ENCODE peak calls at places on chromosome 16, in six cellular contexts. J, M, Y, K, C and H are unnamed samples. For H3K9me3, the result is how much of the 10 kb centered on the place peaks cover.

GRCh38 chr16:66489385-66489784 is 60.5 kb downstream of the TK2 start:
- DNase-seq in J (no peak), M (no peak), Y (peak), K (no peak), C (no peak), H (no peak)

GRCh38 chr16:29849505-29849904 is 13.5 kb downstream of the CDIPT start:
- DNase-seq in J (no peak), M (no peak), Y (no peak), K (no peak), C (no peak), H (no peak)

GRCh38 chr16:8686031-8686621 is 11.7 kb downstream of the ABAT start:
- DNase-seq in J (no peak), M (peak), Y (no peak), K (peak), C (no peak), H (no peak)

GRCh38 chr16:89096768-89097527 is 3.3 kb downstream of the ACSF3 start:
- DNase-seq in J (no peak), M (no peak), Y (no peak), K (no peak), C (no peak), H (no peak)

GRCh38 chr16:29023279-29024278 is 38.7 kb downstream of the LAT start:
- DNase-seq in J (peak), M (peak), Y (no peak), K (no peak), C (no peak), H (no peak)

GRCh38 chr16:53484542-53484941 is 18.5 kb downstream of the AKTIP start:
- DNase-seq in J (no peak), M (no peak), Y (no peak), K (no peak), C (no peak), H (no peak)

GRCh38 chr16:89185062-89185751 is 13.7 kb downstream of the CDH15 start:
- DNase-seq in J (peak), M (no peak), Y (no peak), K (peak), C (no peak), H (no peak)

GRCh38 chr16:66618588-66618987 is 14.1 kb downstream of the CMTM3 start:
- DNase-seq in J (peak), M (peak), Y (peak), K (no peak), C (no peak), H (no peak)

GRCh38 chr16:85327731-85328664 is 215.7 kb upstream of the CIBAR2 start:
- DNase-seq in J (no peak), M (no peak), Y (no peak), K (no peak), C (peak), H (peak)

GRCh38 chr16:54443839-54444238 is 157.3 kb upstream of the IRX3 start:
- DNase-seq in J (no peak), M (no peak), Y (no peak), K (no peak), C (no peak), H (no peak)

GRCh38 chr16:82062645-82063058 is 27.6 kb downstream of the HSD17B2 start:
- DNase-seq in J (peak), M (no peak), Y (no peak), K (no peak), C (no peak), H (no peak)

GRCh38 chr16:63938661-63939060 is 1183.2 kb downstream of the CDH11 start:
- DNase-seq in J (no peak), M (no peak), Y (no peak), K (no peak), C (no peak), H (no peak)

GRCh38 chr16:19167710-19168172 is 299 bp upstream of the SYT17 start:
- DNase-seq in J (peak), M (peak), Y (peak), K (peak), C (peak), H (peak)

GRCh38 chr16:53082509-53082908 is 27.7 kb downstream of the CHD9 start:
- DNase-seq in J (no peak), M (no peak), Y (no peak), K (no peak), C (no peak), H (no peak)

GRCh38 chr16:81466351-81466960 is 21.8 kb downstream of the CMIP start:
- DNase-seq in J (peak), M (no peak), Y (no peak), K (no peak), C (no peak), H (no peak)

GRCh38 chr16:26951950-26952349 is 114.8 kb upstream of the C16orf82 start:
- DNase-seq in J (peak), M (no peak), Y (no peak), K (no peak), C (no peak), H (no peak)

GRCh38 chr16:25198021-25198420 is 18.7 kb upstream of the AQP8 start:
- DNase-seq in J (peak), M (peak), Y (no peak), K (no peak), C (no peak), H (no peak)

GRCh38 chr16:49857423-49858181 is 1.7 kb upstream of the ZNF423 start:
- DNase-seq in J (peak), M (peak), Y (peak), K (peak), C (peak), H (no peak)

GRCh38 chr16:73053379-73054130 is 5.6 kb upstream of the ZFHX3 start:
- DNase-seq in J (no peak), M (peak), Y (peak), K (no peak), C (no peak), H (no peak)

GRCh38 chr16:69131167-69131748 is 1.1 kb downstream of the CHTF8 start:
- DNase-seq in J (peak), M (no peak), Y (no peak), K (no peak), C (no peak), H (no peak)

GRCh38 chr16:49462989-49463371 is 89.4 kb downstream of the C16orf78 start:
- DNase-seq in J (no peak), M (no peak), Y (peak), K (no peak), C (no peak), H (no peak)

GRCh38 chr16:25788637-25789036 is 96.9 kb downstream of the HS3ST4 start:
- DNase-seq in J (no peak), M (no peak), Y (no peak), K (no peak), C (no peak), H (no peak)

GRCh38 chr16:78768226-78768625 is 668.8 kb downstream of the WWOX start:
- DNase-seq in J (no peak), M (no peak), Y (no peak), K (no peak), C (no peak), H (no peak)

GRCh38 chr16:19027416-19027815 is 40.0 kb upstream of the COQ7 start:
- DNase-seq in J (no peak), M (no peak), Y (no peak), K (no peak), C (no peak), H (no peak)

GRCh38 chr16:80197790-80198201 is 343.0 kb upstream of the DYNLRB2 start:
- DNase-seq in J (peak), M (peak), Y (no peak), K (no peak), C (no peak), H (no peak)

GRCh38 chr16:4327782-4328579 is 12.1 kb downstream of the GLIS2 start:
- DNase-seq in J (peak), M (no peak), Y (peak), K (peak), C (no peak), H (no peak)

GRCh38 chr16:80427800-80428199 is 113.0 kb upstream of the DYNLRB2 start:
- DNase-seq in J (no peak), M (no peak), Y (no peak), K (no peak), C (no peak), H (no peak)

GRCh38 chr16:9048302-9048700 is 43.1 kb upstream of the HAPSTR1 start:
- DNase-seq in J (peak), M (peak), Y (no peak), K (no peak), C (no peak), H (no peak)

GRCh38 chr16:82082543-82083244 is 47.6 kb downstream of the HSD17B2 start:
- DNase-seq in J (peak), M (peak), Y (no peak), K (no peak), C (no peak), H (no peak)

GRCh38 chr16:75254359-75254837 is 3.0 kb upstream of the BCAR1 start:
- DNase-seq in J (peak), M (peak), Y (peak), K (peak), C (no peak), H (no peak)

GRCh38 chr16:89117239-89117974 is 23.8 kb downstream of the ACSF3 start:
- DNase-seq in J (no peak), M (no peak), Y (peak), K (no peak), C (no peak), H (no peak)

GRCh38 chr16:74268372-74268782 is 28.2 kb upstream of the PSMD7 start:
- DNase-seq in J (no peak), M (no peak), Y (no peak), K (no peak), C (no peak), H (no peak)

GRCh38 chr16:53529529-53529928 is 26.5 kb upstream of the AKTIP start:
- DNase-seq in J (no peak), M (no peak), Y (no peak), K (no peak), C (no peak), H (no peak)

GRCh38 chr16:1057252-1057932 is 15.2 kb upstream of the SSTR5 start:
- DNase-seq in J (peak), M (peak), Y (no peak), K (peak), C (no peak), H (no peak)

GRCh38 chr16:86387461-86388440 is 122.6 kb upstream of the FOXF1 start:
- DNase-seq in J (peak), M (peak), Y (no peak), K (no peak), C (no peak), H (no peak)

DNA sequence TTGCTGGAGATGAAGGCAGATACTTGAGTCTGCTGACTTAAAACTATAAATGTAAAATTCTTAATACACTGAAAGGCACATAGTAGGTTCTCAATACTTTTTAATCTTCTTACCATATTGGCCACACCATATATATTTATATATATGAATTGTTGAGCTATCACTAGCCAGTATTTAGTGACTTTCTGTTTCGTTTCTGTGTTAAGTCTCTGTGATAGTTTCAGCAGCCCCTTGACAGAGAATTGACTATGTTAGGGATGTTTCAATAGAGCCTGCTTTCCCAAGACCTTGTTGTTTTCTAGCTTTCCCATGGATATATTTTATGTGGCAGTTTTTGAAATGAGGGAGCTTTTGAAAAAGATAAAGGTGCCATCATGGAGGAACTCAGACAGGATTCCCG is 206.5 kb upstream of the GOT2 start:
- DNase-seq in J (no peak), M (no peak), Y (no peak), K (no peak), C (no peak), H (no peak)
- H3K9me3 ChIP-seq in J (under half), M (under half), Y (under half), K (under half), C (under half), H (under half)

GRCh38 chr16:35561346-35561745 is 2101.9 kb downstream of the TP53TG3F start:
- DNase-seq in J (no peak), M (no peak), Y (no peak), K (no peak), C (no peak), H (no peak)
- H3K9me3 ChIP-seq in J (under half), M (under half), Y (under half), K (under half), C (half or more), H (under half)

GRCh38 chr16:12452549-12452948 is 351.1 kb downstream of the CPPED1 start:
- DNase-seq in J (no peak), M (no peak), Y (no peak), K (no peak), C (no peak), H (no peak)
- H3K9me3 ChIP-seq in J (under half), M (under half), Y (under half), K (under half), C (under half), H (under half)

GRCh38 chr16:15979801-15980200 is 30.4 kb downstream of the ABCC1 start:
- DNase-seq in J (no peak), M (no peak), Y (no peak), K (no peak), C (no peak), H (no peak)
- H3K9me3 ChIP-seq in J (under half), M (under half), Y (under half), K (under half), C (under half), H (under half)

GRCh38 chr16:50967827-50968612 is 183.1 kb downstream of the SALL1 start:
- DNase-seq in J (no peak), M (no peak), Y (no peak), K (no peak), C (no peak), H (no peak)

GRCh38 chr16:50970221-50970620 is 180.8 kb downstream of the SALL1 start:
- DNase-seq in J (no peak), M (no peak), Y (no peak), K (no peak), C (no peak), H (no peak)

GRCh38 chr16:50974438-50975036 is 176.5 kb downstream of the SALL1 start:
- DNase-seq in J (no peak), M (no peak), Y (no peak), K (no peak), C (no peak), H (no peak)

GRCh38 chr16:50977064-50977621 is 173.9 kb downstream of the SALL1 start:
- DNase-seq in J (no peak), M (no peak), Y (no peak), K (no peak), C (no peak), H (no peak)

DNA sequence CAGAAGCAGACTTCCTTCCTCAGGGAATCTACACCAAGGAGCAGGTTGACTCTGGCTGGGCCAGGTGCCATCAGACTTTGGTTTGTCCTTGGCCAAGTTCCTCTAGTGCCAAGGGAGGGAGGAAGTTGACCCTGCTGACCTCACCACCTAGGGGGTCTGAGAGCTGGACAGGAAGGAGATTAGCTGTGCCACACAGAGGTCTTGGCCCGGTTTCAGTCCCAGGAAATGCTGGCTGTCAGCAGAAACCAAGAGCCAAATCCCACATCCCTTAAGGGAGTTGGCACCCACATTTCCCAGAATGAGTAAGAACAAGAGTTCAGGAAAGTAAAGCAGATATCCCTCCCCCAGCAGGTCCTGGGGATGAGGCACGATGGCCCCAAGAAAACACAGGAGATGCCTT is 178.2 kb downstream of the SALL1 start:
- DNase-seq in J (no peak), M (no peak), Y (no peak), K (no peak), C (no peak), H (no peak)
- H3K9me3 ChIP-seq in J (under half), M (under half), Y (under half), K (under half), C (under half), H (under half)

GRCh38 chr16:71443714-71444113 is 1.9 kb upstream of the TLE7 start:
- DNase-seq in J (no peak), M (no peak), Y (no peak), K (no peak), C (no peak), H (no peak)

GRCh38 chr16:71448274-71448866 is 6.5 kb upstream of the TLE7 start:
- DNase-seq in J (no peak), M (no peak), Y (no peak), K (no peak), C (no peak), H (no peak)

GRCh38 chr16:71453051-71453450 is 9.0 kb downstream of the ZNF23 start:
- DNase-seq in J (no peak), M (no peak), Y (no peak), K (no peak), C (no peak), H (no peak)

GRCh38 chr16:71449020-71449419 is 7.2 kb upstream of the TLE7 start:
- DNase-seq in J (no peak), M (no peak), Y (no peak), K (no peak), C (no peak), H (no peak)
- H3K9me3 ChIP-seq in J (under half), M (under half), Y (half or more), K (half or more), C (half or more), H (under half)

GRCh38 chr16:35450648-35451047 is 1991.2 kb downstream of the TP53TG3F start:
- DNase-seq in J (no peak), M (no peak), Y (no peak), K (no peak), C (no peak), H (no peak)
- H3K9me3 ChIP-seq in J (under half), M (under half), Y (under half), K (half or more), C (half or more), H (under half)